ENCODE peak calls at places on chromosomes 2 and 18, in eight cellular contexts. Q is WTC11, Z is SK-N-SH, K is A549, Y is IMR-90, C is K562, V is HepG2, H is GM12878. U is an unnamed sample.

GRCh38 chr2:238506669-238507068 is 79.9 kb downstream of the ASB1 start:
- DNase-seq in Q (no peak), Z (no peak), K (no peak), Y (no peak), C (no peak), V (no peak), H (no peak), U (no peak)

GRCh38 chr2:239630618-239631286 is 229.9 kb upstream of the HDAC4 start:
- DNase-seq in Q (no peak), Z (no peak), K (peak), Y (peak), C (no peak), V (no peak), H (no peak), U (no peak)

GRCh38 chr2:239197146-239197545 is 203.7 kb downstream of the HDAC4 start:
- DNase-seq in Q (no peak), Z (no peak), K (no peak), Y (no peak), C (no peak), V (no peak), H (no peak), U (no peak)

GRCh38 chr18:57819671-57820460 is 16.8 kb upstream of the ATP8B1 start:
- DNase-seq in Q (no peak), Z (peak), K (peak), Y (peak), C (peak), V (peak), H (no peak), U (no peak)

GRCh38 chr2:187475499-187476248 is 27.6 kb upstream of the CALCRL start:
- DNase-seq in Q (no peak), Z (no peak), K (no peak), Y (no peak), C (no peak), V (no peak), H (no peak), U (no peak)

GRCh38 chr2:219911541-219911940 is 284.1 kb downstream of the SLC4A3 start:
- DNase-seq in Q (no peak), Z (no peak), K (no peak), Y (no peak), C (no peak), V (no peak), H (no peak), U (no peak)

GRCh38 chr2:41933585-41934322 is 114.1 kb upstream of the PKDCC start:
- DNase-seq in Q (no peak), Z (no peak), K (peak), Y (peak), C (no peak), V (no peak), H (no peak), U (no peak)

GRCh38 chr2:176157499-176158305 is 595 bp downstream of the HOXD3 start:
- DNase-seq in Q (no peak), Z (peak), K (peak), Y (no peak), C (no peak), V (no peak), H (no peak), U (no peak)

GRCh38 chr2:240224676-240225075 is 84.2 kb upstream of the OTOS start:
- DNase-seq in Q (no peak), Z (no peak), K (no peak), Y (peak), C (no peak), V (no peak), H (no peak), U (no peak)

GRCh38 chr18:62655520-62656219 is 59.7 kb upstream of the PHLPP1 start:
- DNase-seq in Q (no peak), Z (no peak), K (no peak), Y (no peak), C (no peak), V (no peak), H (no peak), U (no peak)

GRCh38 chr2:228847684-228848083 is 423.4 kb downstream of the PID1 start:
- DNase-seq in Q (no peak), Z (no peak), K (no peak), Y (peak), C (no peak), V (no peak), H (no peak), U (no peak)

GRCh38 chr2:240785424-240786335 is 34.3 kb downstream of the KIF1A start:
- DNase-seq in Q (no peak), Z (no peak), K (no peak), Y (no peak), C (peak), V (no peak), H (no peak), U (no peak)

GRCh38 chr2:95552911-95553310 is 38.9 kb upstream of the TRIM43 start:
- DNase-seq in Q (no peak), Z (no peak), K (no peak), Y (no peak), C (no peak), V (no peak), H (no peak), U (no peak)

GRCh38 chr2:179422037-179422643 is 157.5 kb upstream of the SESTD1 start:
- DNase-seq in Q (peak), Z (peak), K (peak), Y (peak), C (no peak), V (peak), H (no peak), U (peak)

GRCh38 chr2:208399201-208399600 is 7.4 kb upstream of the PTH2R start:
- DNase-seq in Q (no peak), Z (no peak), K (no peak), Y (no peak), C (no peak), V (no peak), H (no peak), U (no peak)

GRCh38 chr2:37923308-37924055 is 1.6 kb upstream of the RMDN2 start:
- DNase-seq in Q (no peak), Z (no peak), K (no peak), Y (no peak), C (no peak), V (peak), H (no peak), U (no peak)

GRCh38 chr2:63865159-63865799 is 23.6 kb downstream of the UGP2 start:
- DNase-seq in Q (no peak), Z (no peak), K (no peak), Y (peak), C (no peak), V (peak), H (no peak), U (no peak)

GRCh38 chr2:168583710-168584521 is 127.8 kb downstream of the CERS6 start:
- DNase-seq in Q (no peak), Z (no peak), K (peak), Y (peak), C (no peak), V (no peak), H (no peak), U (no peak)

GRCh38 chr2:241558532-241559488 is at the start of gene BOK:
- DNase-seq in Q (peak), Z (peak), K (peak), Y (peak), C (peak), V (peak), H (no peak), U (peak)

GRCh38 chr2:148826791-148827190 is 48.2 kb upstream of the KIF5C start:
- DNase-seq in Q (no peak), Z (no peak), K (no peak), Y (no peak), C (no peak), V (no peak), H (no peak), U (no peak)

GRCh38 chr2:65396348-65397026 is 35.9 kb downstream of the SPRED2 start:
- DNase-seq in Q (no peak), Z (no peak), K (peak), Y (peak), C (no peak), V (peak), H (no peak), U (no peak)

GRCh38 chr2:237315170-237315880 is 98.6 kb downstream of the COL6A3 start:
- DNase-seq in Q (no peak), Z (peak), K (no peak), Y (peak), C (no peak), V (peak), H (no peak), U (no peak)

GRCh38 chr18:323253-323622 is 55.4 kb upstream of the THOC1 start:
- DNase-seq in Q (no peak), Z (no peak), K (peak), Y (peak), C (no peak), V (peak), H (no peak), U (no peak)

GRCh38 chr2:23381084-23381483 is 3.9 kb upstream of the KLHL29 start:
- DNase-seq in Q (no peak), Z (no peak), K (peak), Y (peak), C (no peak), V (peak), H (peak), U (no peak)

GRCh38 chr2:122610948-122611609 is 855.6 kb downstream of the TSN start:
- DNase-seq in Q (no peak), Z (no peak), K (no peak), Y (no peak), C (no peak), V (no peak), H (peak), U (no peak)

GRCh38 chr2:218890369-218890768 is 9.7 kb downstream of the WNT10A start:
- DNase-seq in Q (peak), Z (no peak), K (no peak), Y (no peak), C (no peak), V (no peak), H (no peak), U (no peak)

GRCh38 chr2:218893349-218894167 is 12.9 kb downstream of the WNT10A start:
- DNase-seq in Q (no peak), Z (peak), K (no peak), Y (no peak), C (no peak), V (no peak), H (no peak), U (no peak)

GRCh38 chr2:218894168-218895157 is 13.8 kb downstream of the WNT10A start:
- DNase-seq in Q (no peak), Z (peak), K (no peak), Y (no peak), C (no peak), V (no peak), H (no peak), U (no peak)

GRCh38 chr2:218891275-218892135 is 10.9 kb downstream of the WNT10A start:
- DNase-seq in Q (peak), Z (no peak), K (no peak), Y (no peak), C (no peak), V (no peak), H (no peak), U (no peak)

DNA sequence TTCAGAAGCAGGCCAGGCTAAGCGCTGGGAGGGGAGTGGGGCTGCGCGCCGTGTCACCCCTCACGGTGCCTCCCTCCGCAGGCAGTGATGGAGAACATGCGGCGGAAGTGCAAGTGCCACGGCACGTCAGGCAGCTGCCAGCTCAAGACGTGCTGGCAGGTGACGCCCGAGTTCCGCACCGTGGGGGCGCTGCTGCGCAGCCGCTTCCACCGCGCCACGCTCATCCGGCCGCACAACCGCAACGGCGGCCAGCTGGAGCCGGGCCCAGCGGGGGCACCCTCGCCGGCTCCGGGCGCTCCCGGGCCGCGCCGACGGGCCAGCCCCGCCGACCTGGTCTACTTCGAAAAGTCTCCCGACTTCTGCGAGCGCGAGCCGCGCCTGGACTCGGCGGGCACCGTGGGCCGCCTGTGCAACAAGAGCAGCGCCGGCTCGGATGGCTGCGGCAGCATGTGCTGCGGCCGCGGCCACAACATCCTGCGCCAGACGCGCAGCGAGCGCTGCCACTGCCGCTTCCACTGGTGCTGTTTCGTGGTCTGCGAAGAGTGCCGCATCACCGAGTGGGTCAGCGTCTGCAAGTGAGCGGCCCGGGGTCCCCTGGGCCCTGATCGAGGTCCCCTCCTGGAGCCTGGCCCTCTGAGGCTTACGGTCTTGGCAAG is 12.2 kb downstream of the WNT10A start:
- DNase-seq in Q (peak), Z (peak), K (peak), Y (peak), C (peak), V (peak), H (peak), U (peak)
- TF ChIP-seq USF2 in Q (peak), Z (no peak), K (no peak), Y (no peak), C (no peak), V (no peak), H (no peak), U (no peak)

GRCh38 chr2:68319397-68320117 is at the start of gene CNRIP1:
- DNase-seq in Q (peak), Z (peak), K (peak), Y (peak), C (peak), V (no peak), H (no peak), U (peak)
- TF ChIP-seq USF2 in Q (no peak), Z (no peak), K (no peak), Y (no peak), C (no peak), V (no peak), H (no peak), U (no peak)

DNA sequence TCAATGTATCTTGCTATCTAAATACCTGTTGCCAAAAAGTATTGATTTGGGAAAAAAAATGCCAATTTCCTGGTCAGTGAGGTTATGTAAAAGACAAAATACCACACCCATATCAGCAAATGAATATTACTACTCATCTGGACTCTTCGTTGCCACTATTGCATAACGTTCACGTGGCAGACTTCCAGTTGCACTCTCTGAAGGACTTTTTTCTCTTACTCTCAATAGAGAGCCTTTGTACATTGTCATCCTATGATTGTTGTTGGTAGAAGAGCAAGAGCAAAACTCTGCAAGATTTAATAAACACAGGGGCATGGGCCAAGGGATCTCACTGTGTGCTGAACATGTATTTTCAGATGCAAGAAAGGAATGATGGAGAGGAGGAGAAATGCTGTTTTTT is 689.8 kb downstream of the MBD2 start:
- DNase-seq in Q (no peak), Z (no peak), K (no peak), Y (no peak), C (no peak), V (no peak), H (no peak), U (no peak)
- TF ChIP-seq USF2 in Q (no peak), Z (no peak), K (no peak), Y (no peak), C (no peak), V (no peak), H (no peak), U (no peak)

GRCh38 chr2:101197215-101197745 is 46.1 kb upstream of the TBC1D8 start:
- DNase-seq in Q (no peak), Z (peak), K (no peak), Y (no peak), C (no peak), V (peak), H (no peak), U (no peak)

GRCh38 chr2:101200714-101201113 is 49.5 kb upstream of the TBC1D8 start:
- DNase-seq in Q (no peak), Z (no peak), K (peak), Y (peak), C (no peak), V (no peak), H (no peak), U (no peak)

GRCh38 chr2:101196220-101196661 is 45.1 kb upstream of the TBC1D8 start:
- DNase-seq in Q (no peak), Z (no peak), K (no peak), Y (no peak), C (no peak), V (peak), H (no peak), U (no peak)

GRCh38 chr2:101197814-101198213 is 46.6 kb upstream of the TBC1D8 start:
- DNase-seq in Q (no peak), Z (no peak), K (no peak), Y (no peak), C (no peak), V (no peak), H (no peak), U (no peak)

DNA sequence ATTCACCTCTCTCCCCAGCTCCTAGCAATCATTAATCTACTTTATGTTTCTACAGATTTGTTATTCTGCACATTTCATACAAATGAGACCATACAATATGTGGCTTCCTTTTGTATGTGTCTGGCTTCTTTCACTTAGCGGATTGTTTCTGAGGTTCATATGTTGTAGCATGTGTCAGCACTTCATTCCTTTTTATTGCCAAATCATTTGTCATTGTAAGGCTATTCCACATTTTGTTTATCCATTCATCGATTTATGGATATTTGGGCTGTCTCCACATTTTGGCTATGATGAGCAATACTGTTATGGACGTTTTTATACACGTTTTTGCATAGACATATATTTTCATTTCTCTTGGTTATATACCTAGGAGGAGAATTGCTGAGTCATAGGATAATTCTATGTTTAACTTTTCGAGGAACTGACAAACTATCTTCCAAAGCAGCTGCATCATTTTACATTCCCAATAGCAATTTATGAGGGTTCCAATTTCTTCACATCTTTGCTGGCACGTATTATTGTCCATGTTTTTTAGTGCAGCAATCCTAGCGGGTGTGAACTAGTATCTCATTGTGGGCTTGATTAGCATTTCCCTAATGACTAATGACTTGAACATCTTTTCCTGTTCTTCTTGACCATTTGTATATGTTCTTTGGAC is 48.1 kb upstream of the TBC1D8 start:
- DNase-seq in Q (no peak), Z (no peak), K (peak), Y (peak), C (no peak), V (no peak), H (no peak), U (no peak)
- TF ChIP-seq USF2 in Q (no peak), Z (no peak), K (no peak), Y (no peak), C (no peak), V (no peak), H (no peak), U (no peak)